ENCODE peak calls at places on chromosomes 12 and 14, in five cellular contexts. X, H, G, B and Y are unnamed samples.

GRCh38 chr12:121364657-121365265 is 12.6 kb upstream of the ANAPC5 start:
- DNase-seq in X (no peak), H (no peak), G (no peak), B (no peak), Y (peak)

GRCh38 chr14:101912841-101913240 is 51.5 kb upstream of the DYNC1H1 start:
- DNase-seq in G (no peak), B (no peak), X (no peak), H (no peak), Y (no peak)

GRCh38 chr12:80925237-80925636 is 12.5 kb downstream of the LIN7A start:
- DNase-seq in G (no peak), B (no peak), X (no peak), H (no peak), Y (no peak)

GRCh38 chr14:101233861-101234587 is 327.3 kb upstream of the DIO3 start:
- DNase-seq in B (no peak), X (no peak), H (no peak), G (no peak), Y (no peak)

GRCh38 chr14:31194095-31194494 is 13.5 kb downstream of the HECTD1 start:
- DNase-seq in B (no peak), X (no peak), G (no peak), H (no peak), Y (peak)

GRCh38 chr14:32480337-32480736 is 151.2 kb downstream of the AKAP6 start:
- DNase-seq in B (no peak), G (no peak), X (no peak), H (no peak), Y (no peak)

GRCh38 chr12:81835783-81836182 is 76.6 kb upstream of the PPFIA2 start:
- DNase-seq in B (no peak), X (no peak), G (no peak), H (no peak), Y (no peak)

GRCh38 chr12:107319536-107320030 is 226.2 kb upstream of the CRY1 start:
- DNase-seq in G (no peak), H (no peak), X (peak), B (no peak), Y (peak)

GRCh38 chr14:70029296-70030132 is 150.3 kb downstream of the SMOC1 start:
- DNase-seq in H (no peak), G (no peak), B (no peak), X (no peak), Y (no peak)

GRCh38 chr12:91887957-91888356 is 257.7 kb downstream of the BTG1 start:
- DNase-seq in B (no peak), G (no peak), X (no peak), H (no peak), Y (no peak)